ENCODE peak calls at places on chromosomes 12 and 14, in five cellular contexts. One of them, this sample, is unnamed.

GRCh38 chr12:61848893-61849292 is 411.3 kb upstream of the USP15 start:
- DNase-seq in mesothelial cell of epicardium: no peak
- DNase-seq in skeletal muscle cell: no peak
- DNase-seq in DMS 273 treated with DMSO at 0.1 percent for 48 hours: no peak
- DNase-seq in activated CD4-positive, alpha-beta T cell treated with anti-CD3 and anti-CD28 coated beads for 4 hours: no peak
- DNase-seq in this sample: no peak

GRCh38 chr14:68283378-68284123 is 464.0 kb downstream of the RAD51B start:
- DNase-seq in mesothelial cell of epicardium: no peak
- DNase-seq in skeletal muscle cell: no peak
- DNase-seq in DMS 273 treated with DMSO at 0.1 percent for 48 hours: no peak
- DNase-seq in activated CD4-positive, alpha-beta T cell treated with anti-CD3 and anti-CD28 coated beads for 4 hours: peak
- DNase-seq in this sample: no peak

GRCh38 chr12:19003987-19004619 is 125.4 kb upstream of the PLEKHA5 start:
- DNase-seq in mesothelial cell of epicardium: no peak
- DNase-seq in skeletal muscle cell: no peak
- DNase-seq in DMS 273 treated with DMSO at 0.1 percent for 48 hours: no peak
- DNase-seq in activated CD4-positive, alpha-beta T cell treated with anti-CD3 and anti-CD28 coated beads for 4 hours: no peak
- DNase-seq in this sample: no peak

GRCh38 chr12:111584959-111585358 is 14.2 kb downstream of the ATXN2 start:
- DNase-seq in mesothelial cell of epicardium: no peak
- DNase-seq in skeletal muscle cell: no peak
- DNase-seq in DMS 273 treated with DMSO at 0.1 percent for 48 hours: no peak
- DNase-seq in activated CD4-positive, alpha-beta T cell treated with anti-CD3 and anti-CD28 coated beads for 4 hours: no peak
- DNase-seq in this sample: no peak

GRCh38 chr12:105840384-105840783 is 298.4 kb downstream of the NUAK1 start:
- DNase-seq in mesothelial cell of epicardium: no peak
- DNase-seq in skeletal muscle cell: no peak
- DNase-seq in DMS 273 treated with DMSO at 0.1 percent for 48 hours: no peak
- DNase-seq in activated CD4-positive, alpha-beta T cell treated with anti-CD3 and anti-CD28 coated beads for 4 hours: no peak
- DNase-seq in this sample: no peak

GRCh38 chr12:51721281-51721940 is 127.1 kb downstream of the FIGNL2 start:
- DNase-seq in mesothelial cell of epicardium: no peak
- DNase-seq in skeletal muscle cell: no peak
- DNase-seq in DMS 273 treated with DMSO at 0.1 percent for 48 hours: no peak
- DNase-seq in activated CD4-positive, alpha-beta T cell treated with anti-CD3 and anti-CD28 coated beads for 4 hours: peak
- DNase-seq in this sample: no peak

GRCh38 chr14:54631016-54631415 is 64.1 kb downstream of the SAMD4A start:
- DNase-seq in mesothelial cell of epicardium: no peak
- DNase-seq in skeletal muscle cell: no peak
- DNase-seq in DMS 273 treated with DMSO at 0.1 percent for 48 hours: no peak
- DNase-seq in activated CD4-positive, alpha-beta T cell treated with anti-CD3 and anti-CD28 coated beads for 4 hours: no peak
- DNase-seq in this sample: no peak

GRCh38 chr14:32038876-32039275 is 38.2 kb upstream of the ARHGAP5 start:
- DNase-seq in mesothelial cell of epicardium: no peak
- DNase-seq in skeletal muscle cell: no peak
- DNase-seq in DMS 273 treated with DMSO at 0.1 percent for 48 hours: no peak
- DNase-seq in activated CD4-positive, alpha-beta T cell treated with anti-CD3 and anti-CD28 coated beads for 4 hours: no peak
- DNase-seq in this sample: no peak

GRCh38 chr12:43407816-43408645 is 144.0 kb downstream of the ADAMTS20 start:
- DNase-seq in mesothelial cell of epicardium: no peak
- DNase-seq in skeletal muscle cell: no peak
- DNase-seq in DMS 273 treated with DMSO at 0.1 percent for 48 hours: no peak
- DNase-seq in activated CD4-positive, alpha-beta T cell treated with anti-CD3 and anti-CD28 coated beads for 4 hours: no peak
- DNase-seq in this sample: no peak

GRCh38 chr12:90484130-90484529 is 470.8 kb downstream of the CCER1 start:
- DNase-seq in mesothelial cell of epicardium: no peak
- DNase-seq in skeletal muscle cell: no peak
- DNase-seq in DMS 273 treated with DMSO at 0.1 percent for 48 hours: no peak
- DNase-seq in activated CD4-positive, alpha-beta T cell treated with anti-CD3 and anti-CD28 coated beads for 4 hours: no peak
- DNase-seq in this sample: no peak

GRCh38 chr12:67534671-67535070 is 113.9 kb upstream of the DYRK2 start:
- DNase-seq in mesothelial cell of epicardium: no peak
- DNase-seq in skeletal muscle cell: peak
- DNase-seq in DMS 273 treated with DMSO at 0.1 percent for 48 hours: no peak
- DNase-seq in activated CD4-positive, alpha-beta T cell treated with anti-CD3 and anti-CD28 coated beads for 4 hours: no peak
- DNase-seq in this sample: no peak

GRCh38 chr12:1851126-1851791 is 30.9 kb downstream of the LRTM2 start:
- DNase-seq in mesothelial cell of epicardium: no peak
- DNase-seq in skeletal muscle cell: no peak
- DNase-seq in DMS 273 treated with DMSO at 0.1 percent for 48 hours: no peak
- DNase-seq in activated CD4-positive, alpha-beta T cell treated with anti-CD3 and anti-CD28 coated beads for 4 hours: no peak
- DNase-seq in this sample: no peak

GRCh38 chr12:60191676-60192359 is 596.0 kb downstream of the SLC16A7 start:
- DNase-seq in mesothelial cell of epicardium: no peak
- DNase-seq in skeletal muscle cell: no peak
- DNase-seq in DMS 273 treated with DMSO at 0.1 percent for 48 hours: no peak
- DNase-seq in activated CD4-positive, alpha-beta T cell treated with anti-CD3 and anti-CD28 coated beads for 4 hours: no peak
- DNase-seq in this sample: no peak

GRCh38 chr12:122187466-122187865 is 4.5 kb downstream of the LRRC43 start:
- DNase-seq in mesothelial cell of epicardium: no peak
- DNase-seq in skeletal muscle cell: no peak
- DNase-seq in DMS 273 treated with DMSO at 0.1 percent for 48 hours: no peak
- DNase-seq in activated CD4-positive, alpha-beta T cell treated with anti-CD3 and anti-CD28 coated beads for 4 hours: no peak
- DNase-seq in this sample: no peak

GRCh38 chr12:78210894-78211302 is 380.2 kb downstream of the NAV3 start:
- DNase-seq in mesothelial cell of epicardium: no peak
- DNase-seq in skeletal muscle cell: peak
- DNase-seq in DMS 273 treated with DMSO at 0.1 percent for 48 hours: peak
- DNase-seq in activated CD4-positive, alpha-beta T cell treated with anti-CD3 and anti-CD28 coated beads for 4 hours: no peak
- DNase-seq in this sample: no peak

GRCh38 chr14:39873793-39874192 is 441.6 kb upstream of the FBXO33 start:
- DNase-seq in mesothelial cell of epicardium: no peak
- DNase-seq in skeletal muscle cell: no peak
- DNase-seq in DMS 273 treated with DMSO at 0.1 percent for 48 hours: no peak
- DNase-seq in activated CD4-positive, alpha-beta T cell treated with anti-CD3 and anti-CD28 coated beads for 4 hours: no peak
- DNase-seq in this sample: no peak

GRCh38 chr12:5796171-5797091 is 148.6 kb downstream of the ANO2 start:
- DNase-seq in mesothelial cell of epicardium: peak
- DNase-seq in skeletal muscle cell: no peak
- DNase-seq in DMS 273 treated with DMSO at 0.1 percent for 48 hours: no peak
- DNase-seq in activated CD4-positive, alpha-beta T cell treated with anti-CD3 and anti-CD28 coated beads for 4 hours: no peak
- DNase-seq in this sample: no peak

GRCh38 chr12:53219956-53220856 is 11.8 kb downstream of the RARG start:
- DNase-seq in mesothelial cell of epicardium: no peak
- DNase-seq in skeletal muscle cell: peak
- DNase-seq in DMS 273 treated with DMSO at 0.1 percent for 48 hours: no peak
- DNase-seq in activated CD4-positive, alpha-beta T cell treated with anti-CD3 and anti-CD28 coated beads for 4 hours: peak
- DNase-seq in this sample: peak

GRCh38 chr14:36667679-36668078 is 6.0 kb downstream of the PAX9 start:
- DNase-seq in mesothelial cell of epicardium: no peak
- DNase-seq in skeletal muscle cell: no peak
- DNase-seq in DMS 273 treated with DMSO at 0.1 percent for 48 hours: no peak
- DNase-seq in activated CD4-positive, alpha-beta T cell treated with anti-CD3 and anti-CD28 coated beads for 4 hours: no peak
- DNase-seq in this sample: no peak

GRCh38 chr14:65846469-65846868 is 433.9 kb downstream of the FUT8 start:
- DNase-seq in mesothelial cell of epicardium: no peak
- DNase-seq in skeletal muscle cell: no peak
- DNase-seq in DMS 273 treated with DMSO at 0.1 percent for 48 hours: no peak
- DNase-seq in activated CD4-positive, alpha-beta T cell treated with anti-CD3 and anti-CD28 coated beads for 4 hours: no peak
- DNase-seq in this sample: no peak

GRCh38 chr14:75200451-75200850 is 24.0 kb upstream of the TMED10 start:
- DNase-seq in mesothelial cell of epicardium: no peak
- DNase-seq in skeletal muscle cell: no peak
- DNase-seq in DMS 273 treated with DMSO at 0.1 percent for 48 hours: no peak
- DNase-seq in activated CD4-positive, alpha-beta T cell treated with anti-CD3 and anti-CD28 coated beads for 4 hours: no peak
- DNase-seq in this sample: no peak

GRCh38 chr14:96929969-96930368 is 132.8 kb downstream of the VRK1 start:
- DNase-seq in mesothelial cell of epicardium: no peak
- DNase-seq in skeletal muscle cell: no peak
- DNase-seq in DMS 273 treated with DMSO at 0.1 percent for 48 hours: no peak
- DNase-seq in activated CD4-positive, alpha-beta T cell treated with anti-CD3 and anti-CD28 coated beads for 4 hours: no peak
- DNase-seq in this sample: no peak

GRCh38 chr12:49198431-49199155 is 9.7 kb upstream of the TUBA1A start:
- DNase-seq in mesothelial cell of epicardium: no peak
- DNase-seq in skeletal muscle cell: no peak
- DNase-seq in DMS 273 treated with DMSO at 0.1 percent for 48 hours: peak
- DNase-seq in activated CD4-positive, alpha-beta T cell treated with anti-CD3 and anti-CD28 coated beads for 4 hours: no peak
- DNase-seq in this sample: peak

GRCh38 chr14:100127853-100128455 is 31.5 kb downstream of the DEGS2 start:
- DNase-seq in mesothelial cell of epicardium: no peak
- DNase-seq in skeletal muscle cell: no peak
- DNase-seq in DMS 273 treated with DMSO at 0.1 percent for 48 hours: no peak
- DNase-seq in activated CD4-positive, alpha-beta T cell treated with anti-CD3 and anti-CD28 coated beads for 4 hours: no peak
- DNase-seq in this sample: no peak

GRCh38 chr12:70277973-70278372 is 34.7 kb downstream of the CNOT2 start:
- DNase-seq in mesothelial cell of epicardium: no peak
- DNase-seq in skeletal muscle cell: no peak
- DNase-seq in DMS 273 treated with DMSO at 0.1 percent for 48 hours: no peak
- DNase-seq in activated CD4-positive, alpha-beta T cell treated with anti-CD3 and anti-CD28 coated beads for 4 hours: no peak
- DNase-seq in this sample: no peak

GRCh38 chr12:68959457-68960161 is 26.6 kb upstream of the CPM start:
- DNase-seq in mesothelial cell of epicardium: no peak
- DNase-seq in skeletal muscle cell: no peak
- DNase-seq in DMS 273 treated with DMSO at 0.1 percent for 48 hours: no peak
- DNase-seq in activated CD4-positive, alpha-beta T cell treated with anti-CD3 and anti-CD28 coated beads for 4 hours: no peak
- DNase-seq in this sample: no peak

GRCh38 chr14:87615822-87616679 is 376.9 kb downstream of the GALC start:
- DNase-seq in mesothelial cell of epicardium: peak
- DNase-seq in skeletal muscle cell: no peak
- DNase-seq in DMS 273 treated with DMSO at 0.1 percent for 48 hours: peak
- DNase-seq in activated CD4-positive, alpha-beta T cell treated with anti-CD3 and anti-CD28 coated beads for 4 hours: peak
- DNase-seq in this sample: peak

GRCh38 chr12:43675048-43675904 is 83.3 kb downstream of the PUS7L start:
- DNase-seq in mesothelial cell of epicardium: no peak
- DNase-seq in skeletal muscle cell: no peak
- DNase-seq in DMS 273 treated with DMSO at 0.1 percent for 48 hours: no peak
- DNase-seq in activated CD4-positive, alpha-beta T cell treated with anti-CD3 and anti-CD28 coated beads for 4 hours: no peak
- DNase-seq in this sample: no peak

GRCh38 chr12:62435337-62436163 is 31.1 kb upstream of the MON2 start:
- DNase-seq in mesothelial cell of epicardium: no peak
- DNase-seq in skeletal muscle cell: peak
- DNase-seq in DMS 273 treated with DMSO at 0.1 percent for 48 hours: peak
- DNase-seq in activated CD4-positive, alpha-beta T cell treated with anti-CD3 and anti-CD28 coated beads for 4 hours: peak
- DNase-seq in this sample: peak

GRCh38 chr12:64256166-64256800 is 34.2 kb upstream of the KICS2 start:
- DNase-seq in mesothelial cell of epicardium: no peak
- DNase-seq in skeletal muscle cell: peak
- DNase-seq in DMS 273 treated with DMSO at 0.1 percent for 48 hours: peak
- DNase-seq in activated CD4-positive, alpha-beta T cell treated with anti-CD3 and anti-CD28 coated beads for 4 hours: peak
- DNase-seq in this sample: peak

GRCh38 chr12:108017658-108018057 is 111.4 kb upstream of the WSCD2 start:
- DNase-seq in mesothelial cell of epicardium: no peak
- DNase-seq in skeletal muscle cell: no peak
- DNase-seq in DMS 273 treated with DMSO at 0.1 percent for 48 hours: no peak
- DNase-seq in activated CD4-positive, alpha-beta T cell treated with anti-CD3 and anti-CD28 coated beads for 4 hours: no peak
- DNase-seq in this sample: no peak

GRCh38 chr12:89893972-89894706 is 185.5 kb upstream of the ATP2B1 start:
- DNase-seq in mesothelial cell of epicardium: no peak
- DNase-seq in skeletal muscle cell: no peak
- DNase-seq in DMS 273 treated with DMSO at 0.1 percent for 48 hours: no peak
- DNase-seq in activated CD4-positive, alpha-beta T cell treated with anti-CD3 and anti-CD28 coated beads for 4 hours: no peak
- DNase-seq in this sample: no peak

GRCh38 chr12:55850893-55851292 is 8.2 kb upstream of the MMP19 start:
- DNase-seq in mesothelial cell of epicardium: no peak
- DNase-seq in skeletal muscle cell: peak
- DNase-seq in DMS 273 treated with DMSO at 0.1 percent for 48 hours: no peak
- DNase-seq in activated CD4-positive, alpha-beta T cell treated with anti-CD3 and anti-CD28 coated beads for 4 hours: no peak
- DNase-seq in this sample: no peak

GRCh38 chr14:21521526-21521925 is 4.6 kb downstream of the SALL2 start:
- DNase-seq in mesothelial cell of epicardium: no peak
- DNase-seq in skeletal muscle cell: peak
- DNase-seq in DMS 273 treated with DMSO at 0.1 percent for 48 hours: no peak
- DNase-seq in activated CD4-positive, alpha-beta T cell treated with anti-CD3 and anti-CD28 coated beads for 4 hours: no peak
- DNase-seq in this sample: no peak